ENCODE peak calls at places on chromosomes 7 and 10, in seven cellular contexts. O is heart left ventricle; Q is GM03348; W is activated CD8-positive, alpha-beta memory T cell treated with anti-CD3 and anti-CD28 coated beads, Interleukin-2, amount 50 U/mL, for 48 hours; T is NCI-H82; B is aorta; X is Calu3. H is an unnamed sample.

GRCh38 chr7:99595111-99595745 is 2.8 kb upstream of the TMEM225B start:
- DNase-seq in T (no peak), W (no peak), Q (no peak), B (no peak), X (no peak), O (no peak), H (no peak)

GRCh38 chr7:83921798-83922607 is 272.6 kb downstream of the SEMA3A start:
- DNase-seq in W (no peak), T (peak), Q (peak), X (no peak), O (no peak), B (no peak), H (peak)

GRCh38 chr7:36957620-36958019 is 233.3 kb upstream of the AOAH start:
- DNase-seq in W (no peak), O (no peak), T (no peak), B (no peak), X (no peak), Q (no peak), H (no peak)

GRCh38 chr10:22801759-22802158 is 87.4 kb upstream of the PIP4K2A start:
- DNase-seq in X (no peak), B (no peak), T (no peak), O (no peak), W (no peak), Q (no peak), H (no peak)

GRCh38 chr7:20647051-20647450 is 31.6 kb downstream of the ABCB5 start:
- DNase-seq in B (no peak), X (no peak), Q (no peak), W (no peak), O (no peak), T (no peak), H (no peak)

GRCh38 chr7:73901823-73902597 is 41.1 kb downstream of the TMEM270 start:
- DNase-seq in T (no peak), B (peak), W (no peak), X (no peak), Q (peak), O (no peak), H (no peak)

GRCh38 chr10:73931767-73932624 is 21.1 kb downstream of the PLAU start:
- DNase-seq in T (no peak), X (peak), Q (no peak), W (peak), O (no peak), B (no peak), H (no peak)

GRCh38 chr10:103723557-103723956 is 131.8 kb downstream of the SH3PXD2A start:
- DNase-seq in O (no peak), T (no peak), Q (no peak), B (no peak), W (no peak), X (no peak), H (no peak)

GRCh38 chr7:139561-140243 is 52.7 kb upstream of the FAM20C start:
- DNase-seq in B (no peak), O (no peak), W (no peak), X (no peak), T (no peak), Q (no peak), H (no peak)

GRCh38 chr7:74068378-74069085 is 15.1 kb upstream of the LIMK1 start:
- DNase-seq in Q (no peak), X (no peak), W (no peak), T (no peak), B (peak), O (no peak), H (no peak)

GRCh38 chr7:156942708-156943090 is 6.8 kb upstream of the NOM1 start:
- DNase-seq in W (no peak), X (peak), T (no peak), Q (no peak), B (no peak), O (no peak), H (no peak)

GRCh38 chr7:5646846-5647245 is 134.6 kb downstream of the RNF216 start:
- DNase-seq in W (no peak), B (no peak), T (no peak), Q (peak), X (no peak), O (no peak), H (peak)